ENCODE peak calls at places on chromosomes 7 and 10, in nine cellular contexts. J is aorta; F is CD8-positive, alpha-beta T cell; H is thoracic aorta; P is heart left ventricle; X is tibial artery; B is sigmoid colon; E is Peyer's patch; C is lower lobe of right lung. U is an unnamed sample.

GRCh38 chr7:66359656-66360211 is 154.6 kb downstream of the TPST1 start:
- DNase-seq in J (no peak), F (no peak), H (no peak), P (no peak), X (no peak), B (peak; percentile 80), E (no peak), C (no peak), U (no peak)

GRCh38 chr7:123341102-123341501 is 141.3 kb upstream of the SLC13A1 start:
- DNase-seq in J (no peak), F (no peak), H (no peak), P (no peak), X (no peak), B (no peak), E (no peak), C (no peak), U (no peak)

GRCh38 chr10:31157125-31157983 is 125.7 kb upstream of the ZNF438 start:
- DNase-seq in J (peak; percentile 78), F (no peak), H (no peak), P (peak; percentile 83), X (peak; percentile 69), B (peak; percentile 81), E (no peak), C (no peak), U (peak; percentile 76)

GRCh38 chr7:104980969-104981670 is 32.9 kb upstream of the KMT2E start:
- DNase-seq in J (no peak), F (no peak), H (no peak), P (no peak), X (no peak), B (no peak), E (no peak), C (no peak), U (no peak)

GRCh38 chr7:30116771-30117170 is 18.0 kb upstream of the MTURN start:
- DNase-seq in J (peak; percentile 77), F (no peak), H (peak; percentile 60), P (peak; percentile 41), X (peak; percentile 81), B (no peak), E (no peak), C (no peak), U (no peak)

GRCh38 chr7:68833442-68833841 is 764.8 kb upstream of the AUTS2 start:
- DNase-seq in J (no peak), F (no peak), H (no peak), P (no peak), X (no peak), B (no peak), E (no peak), C (no peak), U (no peak)

GRCh38 chr10:114538544-114538906 is 119.5 kb downstream of the ABLIM1 start:
- DNase-seq in J (no peak), F (peak; percentile 13), H (no peak), P (no peak), X (no peak), B (no peak), E (peak; percentile 70), C (peak; percentile 54), U (no peak)

GRCh38 chr10:97159906-97160305 is 25.9 kb downstream of the SLIT1 start:
- DNase-seq in J (no peak), F (no peak), H (no peak), P (no peak), X (no peak), B (no peak), E (no peak), C (no peak), U (no peak)

GRCh38 chr7:45979275-45980180 is 58.5 kb upstream of the IGFBP3 start:
- DNase-seq in J (no peak), F (no peak), H (no peak), P (no peak), X (no peak), B (no peak), E (no peak), C (no peak), U (no peak)

GRCh38 chr7:20403356-20403755 is 72.7 kb downstream of the ITGB8 start:
- DNase-seq in J (peak; percentile 51), F (no peak), H (no peak), P (peak; percentile 44), X (no peak), B (peak; percentile 74), E (no peak), C (no peak), U (peak; percentile 65)

GRCh38 chr7:130387306-130387627 is 7.0 kb downstream of the CPA1 start:
- DNase-seq in J (no peak), F (no peak), H (no peak), P (no peak), X (no peak), B (no peak), E (no peak), C (no peak), U (no peak)

GRCh38 chr10:48653944-48654698 is 30.6 kb upstream of the WDFY4 start:
- DNase-seq in J (no peak), F (no peak), H (no peak), P (no peak), X (no peak), B (no peak), E (no peak), C (no peak), U (no peak)

GRCh38 chr10:27192284-27192683 is 37.1 kb downstream of the MASTL start:
- DNase-seq in J (peak; percentile 59), F (no peak), H (peak; percentile 19), P (no peak), X (no peak), B (no peak), E (no peak), C (no peak), U (no peak)

GRCh38 chr7:150957119-150958020 is 20.8 kb downstream of the KCNH2 start:
- DNase-seq in J (no peak), F (no peak), H (no peak), P (no peak), X (no peak), B (no peak), E (no peak), C (no peak), U (peak; percentile 15)

GRCh38 chr10:1577371-1577770 is 160.0 kb downstream of the ADARB2 start:
- DNase-seq in J (no peak), F (no peak), H (no peak), P (no peak), X (peak; percentile 56), B (peak; percentile 30), E (no peak), C (no peak), U (no peak)

GRCh38 chr7:15402436-15403136 is 159.2 kb downstream of the AGMO start:
- DNase-seq in J (no peak), F (no peak), H (no peak), P (no peak), X (no peak), B (no peak), E (no peak), C (no peak), U (no peak)

GRCh38 chr10:60917331-60918280 is 26.4 kb downstream of the RHOBTB1 start:
- DNase-seq in J (no peak), F (no peak), H (no peak), P (no peak), X (no peak), B (no peak), E (no peak), C (no peak), U (no peak)

GRCh38 chr10:23493711-23494110 is 54.8 kb downstream of the OTUD1 start:
- DNase-seq in J (no peak), F (no peak), H (no peak), P (no peak), X (no peak), B (no peak), E (no peak), C (no peak), U (no peak)

GRCh38 chr7:90230834-90231233 is 14.1 kb upstream of the CFAP69 start:
- DNase-seq in J (no peak), F (no peak), H (no peak), P (no peak), X (no peak), B (no peak), E (no peak), C (no peak), U (no peak)

GRCh38 chr7:77188736-77189429 is 10.7 kb downstream of the FGL2 start:
- DNase-seq in J (peak; percentile 56), F (no peak), H (no peak), P (no peak), X (no peak), B (no peak), E (no peak), C (no peak), U (no peak)
- H3K4me1 ChIP-seq in J (no peaks in the 10 kb centered on the region), F (peaks cover 5% of the 10 kb centered on the region), H (peaks cover 28% of the 10 kb centered on the region), P (no peaks in the 10 kb centered on the region), X (no peaks in the 10 kb centered on the region), B (peaks cover 16% of the 10 kb centered on the region), E (no peaks in the 10 kb centered on the region), C (peaks cover 16% of the 10 kb centered on the region), U (peaks cover 10% of the 10 kb centered on the region)

GRCh38 chr10:35334297-35334696 is 2.0 kb upstream of the CCNY start:
- DNase-seq in J (no peak), F (no peak), H (no peak), P (no peak), X (no peak), B (no peak), E (no peak), C (no peak), U (no peak)
- H3K27ac ChIP-seq in J (no peak overlapping the region), F (no peak overlapping the region), H (no peak overlapping the region), P (no peak overlapping the region), X (no peak overlapping the region), B (peak overlapping the region; percentile 95), E (no peak overlapping the region), C (no peak overlapping the region), U (peak overlapping the region; percentile 24)

GRCh38 chr10:131435232-131435631 is 123.7 kb upstream of the TCERG1L start:
- DNase-seq in J (no peak), F (no peak), H (no peak), P (no peak), X (no peak), B (no peak), E (no peak), C (no peak), U (no peak)
- H3K9me3 ChIP-seq in J (no peaks in the 10 kb centered on the region), F (no peaks in the 10 kb centered on the region), H (no peaks in the 10 kb centered on the region), P (no peaks in the 10 kb centered on the region), X (no peaks in the 10 kb centered on the region), B (no peaks in the 10 kb centered on the region), E (no peaks in the 10 kb centered on the region), C (no peaks in the 10 kb centered on the region), U (no peaks in the 10 kb centered on the region)

GRCh38 chr7:88629559-88629958 is 129.9 kb upstream of the ZNF804B start:
- DNase-seq in J (no peak), F (no peak), H (no peak), P (no peak), X (no peak), B (no peak), E (no peak), C (no peak), U (no peak)

DNA sequence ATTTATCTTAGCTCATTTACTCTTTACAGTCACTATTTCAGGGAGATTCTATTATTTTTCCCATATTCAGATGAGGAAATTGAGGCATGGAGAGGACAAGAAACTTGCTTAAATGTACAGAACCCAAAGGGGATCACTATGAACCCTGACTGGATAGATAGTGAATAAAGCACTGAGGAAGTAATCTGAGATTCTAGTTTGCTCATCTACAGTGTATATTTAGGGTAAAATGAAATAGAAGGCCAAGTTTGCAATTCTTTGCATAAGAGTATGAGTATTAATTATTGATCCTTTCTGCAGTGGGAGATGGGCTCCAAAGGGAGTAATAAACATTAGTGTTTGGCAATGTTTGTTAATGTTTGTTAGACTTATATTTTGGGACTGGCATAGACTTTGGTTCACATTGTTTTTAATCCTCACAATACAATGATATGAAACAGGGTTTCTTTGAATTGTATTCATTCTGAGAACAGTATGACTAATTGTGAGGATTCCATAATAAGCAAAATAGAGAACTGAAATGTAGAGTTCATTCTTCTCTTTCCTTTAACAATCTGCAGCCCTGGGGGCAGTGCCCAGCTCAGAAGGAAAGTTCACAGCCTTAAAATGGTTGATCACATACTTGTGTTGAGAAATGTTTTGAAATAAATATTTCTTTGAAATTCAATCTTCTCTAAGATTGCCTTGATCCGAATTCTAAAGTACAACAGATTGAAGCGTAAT is 131.0 kb upstream of the ZNF804B start:
- DNase-seq in J (no peak), F (no peak), H (no peak), P (no peak), X (no peak), B (no peak), E (no peak), C (no peak), U (no peak)
- H3K4me1 ChIP-seq in J (no peaks in the 10 kb centered on the region), F (no peaks in the 10 kb centered on the region), H (no peaks in the 10 kb centered on the region), P (no peaks in the 10 kb centered on the region), X (no peaks in the 10 kb centered on the region), B (no peaks in the 10 kb centered on the region), E (no peaks in the 10 kb centered on the region), C (no peaks in the 10 kb centered on the region), U (no peaks in the 10 kb centered on the region)

U was measured in left ventricle myocardium inferior.